ENCODE peak calls at places on chromosomes 2 and 18, in four cellular contexts. Z, V, K and X are unnamed samples.

GRCh38 chr2:67066782-67067181 is 330.4 kb upstream of the ETAA1 start:
- DNase-seq in Z (no peak), V (no peak), K (no peak), X (no peak)

GRCh38 chr2:73776381-73776780 is 3.5 kb downstream of the DUSP11 start:
- DNase-seq in Z (no peak), V (no peak), K (no peak), X (no peak)

GRCh38 chr2:95695613-95696012 is 103.8 kb downstream of the TRIM43 start:
- DNase-seq in Z (no peak), V (no peak), K (no peak), X (no peak)

GRCh38 chr2:233012301-233012971 is 620 bp downstream of the NGEF start:
- DNase-seq in Z (no peak), V (no peak), K (no peak), X (peak)

GRCh38 chr2:129178356-129178755 is 801.1 kb upstream of the RAB6C start:
- DNase-seq in Z (no peak), V (no peak), K (no peak), X (no peak)

GRCh38 chr18:63514326-63514725 is 27.8 kb upstream of the SERPINB12 start:
- DNase-seq in Z (no peak), V (no peak), K (no peak), X (no peak)

GRCh38 chr18:57446322-57446721 is 11.1 kb downstream of the ONECUT2 start:
- DNase-seq in Z (peak), V (no peak), K (peak), X (peak)

GRCh38 chr2:16199882-16200590 is 259.7 kb downstream of the MYCN start:
- DNase-seq in Z (no peak), V (no peak), K (no peak), X (no peak)

GRCh38 chr2:105537466-105537865 is 138.6 kb upstream of the FHL2 start:
- DNase-seq in Z (no peak), V (no peak), K (no peak), X (no peak)

GRCh38 chr2:47076586-47077441 is 78.3 kb downstream of the STPG4 start:
- DNase-seq in Z (no peak), V (no peak), K (no peak), X (peak)

GRCh38 chr2:36376319-36376765 is 20.8 kb downstream of the CRIM1 start:
- DNase-seq in Z (no peak), V (no peak), K (no peak), X (peak)

GRCh38 chr2:105536175-105536574 is 137.3 kb upstream of the FHL2 start:
- DNase-seq in Z (no peak), V (no peak), K (no peak), X (no peak)

GRCh38 chr2:141029424-141030078 is 1101.3 kb downstream of the LRP1B start:
- DNase-seq in Z (peak), V (no peak), K (no peak), X (no peak)

GRCh38 chr18:12645264-12645663 is 12.6 kb downstream of the SPIRE1 start:
- DNase-seq in Z (no peak), V (no peak), K (no peak), X (no peak)

GRCh38 chr2:12544221-12544558 is 172.5 kb upstream of the TRIB2 start:
- DNase-seq in Z (no peak), V (peak), K (no peak), X (no peak)

GRCh38 chr2:229997565-229997964 is 71.2 kb downstream of the SLC16A14 start:
- DNase-seq in Z (no peak), V (no peak), K (no peak), X (no peak)

GRCh38 chr2:160301420-160301819 is 101.3 kb upstream of the ITGB6 start:
- DNase-seq in Z (no peak), V (no peak), K (no peak), X (no peak)

GRCh38 chr2:219739866-219740440 is 112.5 kb downstream of the SLC4A3 start:
- DNase-seq in Z (no peak), V (no peak), K (no peak), X (no peak)

GRCh38 chr2:170013802-170014551 is 164.0 kb upstream of the MYO3B start:
- DNase-seq in Z (peak), V (no peak), K (peak), X (no peak)

GRCh38 chr2:226791487-226792081 is 8.0 kb downstream of the IRS1 start:
- DNase-seq in Z (peak), V (peak), K (peak), X (no peak)

GRCh38 chr18:60053747-60054304 is 154.0 kb downstream of the PMAIP1 start:
- DNase-seq in Z (no peak), V (peak), K (peak), X (peak)

GRCh38 chr2:131127979-131128378 is 22.8 kb downstream of the PLEKHB2 start:
- DNase-seq in Z (no peak), V (no peak), K (no peak), X (no peak)

GRCh38 chr2:207274541-207274940 is 108.8 kb upstream of the KLF7 start:
- DNase-seq in Z (no peak), V (no peak), K (no peak), X (no peak)

GRCh38 chr2:237012577-237013237 is 73.0 kb upstream of the COPS8 start:
- DNase-seq in Z (no peak), V (no peak), K (no peak), X (no peak)

GRCh38 chr2:84449055-84449454 is 10.0 kb downstream of the SUCLG1 start:
- DNase-seq in Z (no peak), V (no peak), K (no peak), X (peak)

GRCh38 chr2:188628989-188629889 is 337.6 kb downstream of the GULP1 start:
- DNase-seq in Z (no peak), V (no peak), K (no peak), X (no peak)

GRCh38 chr2:60002158-60002867 is 551.1 kb downstream of the BCL11A start:
- DNase-seq in Z (peak), V (no peak), K (no peak), X (no peak)

GRCh38 chr18:50097702-50098101 is 97.2 kb downstream of the MYO5B start:
- DNase-seq in Z (no peak), V (no peak), K (no peak), X (peak)

GRCh38 chr2:12091201-12091806 is 344.9 kb downstream of the LPIN1 start:
- DNase-seq in Z (no peak), V (no peak), K (no peak), X (no peak)

GRCh38 chr18:49016648-49017539 is 66.1 kb upstream of the SMAD7 start:
- DNase-seq in Z (no peak), V (no peak), K (peak), X (peak)

GRCh38 chr18:62334110-62334509 is 9.0 kb downstream of the TNFRSF11A start:
- DNase-seq in Z (no peak), V (no peak), K (no peak), X (no peak)

GRCh38 chr2:96772903-96773675 is 12.4 kb downstream of the CNNM4 start:
- DNase-seq in Z (no peak), V (peak), K (no peak), X (no peak)
- TF ChIP-seq ETV6 in Z (no peak), V (no peak), K (no peak), X (no peak)

GRCh38 chr2:42754021-42754775 is 9.7 kb downstream of the OXER1 start:
- DNase-seq in Z (no peak), V (peak), K (no peak), X (no peak)
- TF ChIP-seq ETV6 in Z (no peak), V (no peak), K (no peak), X (no peak)

GRCh38 chr2:161650116-161651015 is 26.1 kb downstream of the SLC4A10 start:
- DNase-seq in Z (no peak), V (no peak), K (no peak), X (no peak)
- TF ChIP-seq ETV6 in Z (no peak), V (no peak), K (no peak), X (no peak)

DNA sequence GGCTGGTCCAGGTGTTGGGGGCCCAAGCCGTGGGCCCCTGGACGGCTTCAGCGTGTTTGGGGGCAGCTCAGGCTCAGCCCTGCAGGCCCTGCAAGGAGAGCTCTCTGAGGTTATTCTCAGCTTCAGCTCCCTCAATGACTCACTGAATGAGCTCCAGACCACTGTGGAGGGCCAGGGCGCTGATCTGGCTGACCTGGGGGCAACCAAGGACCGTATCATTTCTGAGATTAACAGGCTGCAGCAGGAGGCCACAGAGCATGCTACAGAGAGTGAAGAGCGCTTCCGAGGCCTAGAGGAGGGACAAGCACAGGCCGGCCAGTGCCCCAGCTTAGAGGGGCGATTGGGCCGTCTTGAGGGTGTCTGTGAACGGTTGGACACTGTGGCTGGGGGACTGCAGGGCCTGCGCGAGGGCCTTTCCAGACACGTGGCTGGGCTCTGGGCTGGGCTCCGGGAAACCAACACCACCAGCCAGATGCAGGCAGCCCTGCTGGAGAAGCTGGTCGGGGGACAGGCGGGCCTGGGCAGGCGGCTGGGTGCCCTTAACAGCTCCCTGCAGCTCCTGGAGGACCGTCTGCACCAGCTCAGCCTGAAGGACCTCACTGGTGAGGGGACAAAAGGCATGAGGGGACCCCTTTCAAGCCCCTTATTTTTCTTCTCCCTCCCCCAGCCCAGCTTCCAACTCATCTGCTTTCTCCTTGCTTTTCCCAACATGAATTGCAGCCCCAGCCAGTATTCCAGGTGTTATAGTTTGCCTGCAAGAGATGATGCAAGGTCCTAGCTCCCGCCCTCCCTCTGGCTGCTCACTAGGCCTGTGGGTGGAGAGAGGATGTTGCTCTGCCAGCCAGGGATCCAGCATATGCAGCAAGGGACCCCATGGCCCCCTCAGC is 2.9 kb upstream of the KHK start:
- DNase-seq in Z (no peak), V (no peak), K (no peak), X (peak)
- TF ChIP-seq ETV6 in Z (no peak), V (no peak), K (no peak), X (no peak)

GRCh38 chr2:65231121-65231520 is 3.5 kb downstream of the ACTR2 start:
- DNase-seq in Z (no peak), V (no peak), K (no peak), X (no peak)
- TF ChIP-seq ETV6 in Z (no peak), V (no peak), K (no peak), X (no peak)

DNA sequence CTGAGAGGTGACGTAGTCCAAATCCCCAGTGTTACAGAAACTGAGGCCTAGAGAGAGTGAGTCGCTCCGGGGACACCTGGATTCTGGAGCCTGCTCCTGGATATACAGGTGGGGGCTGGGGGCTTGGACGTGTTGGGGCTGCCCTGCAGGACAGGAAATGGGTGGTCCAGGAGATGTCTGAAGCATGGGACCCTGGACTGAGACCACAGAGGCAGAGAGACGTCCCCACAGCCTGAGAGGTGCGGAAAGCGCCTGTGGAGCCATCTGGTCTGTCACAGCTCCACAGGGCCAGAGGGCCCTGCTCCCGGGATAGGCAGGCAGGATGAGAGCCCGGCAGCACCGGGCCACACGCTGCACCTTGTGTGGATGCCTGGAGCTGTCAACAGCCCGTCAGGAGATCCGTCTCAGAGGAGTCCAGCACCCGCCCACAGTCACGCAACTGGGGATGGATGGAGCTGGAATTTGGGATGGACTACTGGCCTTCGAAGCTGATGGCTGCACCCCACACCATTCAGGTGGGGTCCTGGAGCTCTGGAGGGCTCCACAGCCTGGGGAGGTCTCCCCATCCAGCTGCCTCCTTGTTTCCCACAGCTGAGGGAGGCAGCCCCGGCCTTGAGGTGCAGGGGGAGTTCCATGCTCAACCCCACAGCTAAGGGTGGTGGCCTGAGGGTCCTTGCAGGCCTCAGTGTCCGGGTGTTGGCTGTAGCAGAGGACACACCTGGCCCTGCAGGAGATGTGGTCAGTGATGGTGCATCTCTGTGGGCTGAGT is 303.0 kb downstream of the NDUFA10 start:
- DNase-seq in Z (no peak), V (no peak), K (no peak), X (no peak)
- TF ChIP-seq ETV6 in Z (no peak), V (no peak), K (no peak), X (no peak)

DNA sequence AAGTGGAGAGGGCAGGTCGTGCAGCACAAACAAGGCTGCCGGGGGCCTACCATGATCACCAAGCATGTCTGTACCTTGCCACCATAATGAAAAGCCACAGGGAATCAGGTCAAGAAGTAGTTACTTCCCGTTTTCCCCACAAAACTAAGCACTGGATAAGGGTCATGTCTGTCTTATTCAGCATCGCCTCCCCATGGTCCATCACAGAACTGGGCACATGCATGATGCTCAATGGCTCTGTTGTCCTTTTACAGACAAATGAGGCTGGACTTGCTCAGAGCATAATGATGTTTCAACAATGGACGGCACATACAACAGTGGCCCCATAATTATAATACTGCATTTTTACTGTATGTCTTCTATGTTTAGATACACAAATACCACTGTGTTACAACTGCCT is 27.5 kb downstream of the REEP1 start:
- DNase-seq in Z (no peak), V (no peak), K (no peak), X (no peak)
- TF ChIP-seq ETV6 in Z (no peak), V (no peak), K (no peak), X (no peak)

GRCh38 chr18:24757134-24757533 is 296.7 kb downstream of the HRH4 start:
- DNase-seq in Z (no peak), V (no peak), K (no peak), X (no peak)

GRCh38 chr18:24754572-24754971 is 294.1 kb downstream of the HRH4 start:
- DNase-seq in Z (no peak), V (no peak), K (no peak), X (no peak)
- TF ChIP-seq ETV6 in Z (no peak), V (no peak), K (no peak), X (no peak)

DNA sequence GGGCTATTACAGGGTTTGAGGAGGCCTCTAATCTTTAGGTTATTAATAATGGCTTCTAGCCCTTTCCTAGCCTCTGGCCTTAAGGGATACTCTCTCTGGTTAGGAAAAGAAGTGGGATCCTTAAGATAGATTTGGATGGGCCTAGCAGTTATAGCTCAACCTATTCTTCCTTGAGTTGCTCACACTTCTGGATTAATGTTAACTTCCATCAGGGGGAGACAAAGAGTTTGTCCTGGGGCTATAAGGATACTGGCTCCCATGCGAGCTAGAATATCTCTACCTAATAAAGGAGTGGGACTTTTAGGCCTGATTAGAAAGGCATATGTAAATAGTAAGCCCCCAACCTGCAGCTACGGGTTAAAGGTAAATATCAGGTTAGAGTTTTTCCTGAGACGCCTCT is 14.3 kb upstream of the PTH2R start:
- DNase-seq in Z (no peak), V (no peak), K (peak), X (peak)
- TF ChIP-seq ETV6 in Z (no peak), V (no peak), K (no peak), X (no peak)

DNA sequence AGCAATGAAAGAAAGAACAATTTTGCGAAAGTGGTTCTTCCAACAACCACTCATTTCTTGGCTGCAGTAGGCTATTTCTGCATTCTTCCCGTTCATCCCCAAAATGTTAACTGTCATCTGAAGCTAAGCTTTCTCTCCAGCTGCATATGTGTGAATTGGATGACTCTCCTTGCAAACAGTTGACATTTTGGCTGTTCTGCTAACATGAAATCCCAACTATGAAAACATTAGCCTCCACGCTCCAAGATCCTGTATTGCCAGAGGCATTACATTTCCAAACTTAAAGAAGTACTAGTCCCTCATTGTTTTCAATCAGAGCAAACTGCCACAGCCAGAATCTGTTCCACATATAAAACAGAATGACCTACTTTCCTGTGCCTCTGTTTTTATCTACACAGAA is 88.5 kb downstream of the TGIF1 start:
- DNase-seq in Z (no peak), V (no peak), K (no peak), X (no peak)
- TF ChIP-seq ETV6 in Z (no peak), V (no peak), K (no peak), X (no peak)